ENCODE peak calls at places on chromosomes 2 and 18, in eight cellular contexts. One of them, this sample, is unnamed.

GRCh38 chr18:27609221-27609620 is 424.1 kb upstream of the CHST9 start:
- DNase-seq in astrocyte of the spinal cord: peak
- DNase-seq in tibial artery: no peak
- DNase-seq in bronchial epithelial cell: no peak
- DNase-seq in neural crest cell: no peak
- DNase-seq in suprapubic skin: no peak
- DNase-seq in Peyer's patch: no peak
- DNase-seq in PC-3: no peak
- DNase-seq in this sample: no peak

GRCh38 chr2:177123048-177123447 is 89.5 kb upstream of the HNRNPA3 start:
- DNase-seq in astrocyte of the spinal cord: no peak
- DNase-seq in tibial artery: no peak
- DNase-seq in bronchial epithelial cell: no peak
- DNase-seq in neural crest cell: no peak
- DNase-seq in suprapubic skin: no peak
- DNase-seq in Peyer's patch: no peak
- DNase-seq in PC-3: no peak
- DNase-seq in this sample: no peak

GRCh38 chr2:240930631-240931318 is 24.6 kb downstream of the CROCC2 start:
- DNase-seq in astrocyte of the spinal cord: no peak
- DNase-seq in tibial artery: no peak
- DNase-seq in bronchial epithelial cell: no peak
- DNase-seq in neural crest cell: no peak
- DNase-seq in suprapubic skin: peak
- DNase-seq in Peyer's patch: peak
- DNase-seq in PC-3: no peak
- DNase-seq in this sample: no peak

GRCh38 chr2:204628926-204629661 is 83.8 kb downstream of the PARD3B start:
- DNase-seq in astrocyte of the spinal cord: peak
- DNase-seq in tibial artery: no peak
- DNase-seq in bronchial epithelial cell: no peak
- DNase-seq in neural crest cell: no peak
- DNase-seq in suprapubic skin: no peak
- DNase-seq in Peyer's patch: no peak
- DNase-seq in PC-3: no peak
- DNase-seq in this sample: no peak

GRCh38 chr2:161709428-161709827 is 85.2 kb downstream of the SLC4A10 start:
- DNase-seq in astrocyte of the spinal cord: peak
- DNase-seq in tibial artery: no peak
- DNase-seq in bronchial epithelial cell: no peak
- DNase-seq in neural crest cell: no peak
- DNase-seq in suprapubic skin: no peak
- DNase-seq in Peyer's patch: no peak
- DNase-seq in PC-3: peak
- DNase-seq in this sample: no peak

GRCh38 chr2:31217465-31218200 is at the start of gene CAPN14:
- DNase-seq in astrocyte of the spinal cord: no peak
- DNase-seq in tibial artery: no peak
- DNase-seq in bronchial epithelial cell: peak
- DNase-seq in neural crest cell: no peak
- DNase-seq in suprapubic skin: no peak
- DNase-seq in Peyer's patch: no peak
- DNase-seq in PC-3: no peak
- DNase-seq in this sample: no peak

GRCh38 chr2:236684534-236685256 is 115.1 kb downstream of the ACKR3 start:
- DNase-seq in astrocyte of the spinal cord: no peak
- DNase-seq in tibial artery: peak
- DNase-seq in bronchial epithelial cell: no peak
- DNase-seq in neural crest cell: no peak
- DNase-seq in suprapubic skin: peak
- DNase-seq in Peyer's patch: no peak
- DNase-seq in PC-3: no peak
- DNase-seq in this sample: no peak

GRCh38 chr2:143903172-143903856 is 616.6 kb downstream of the ZEB2 start:
- DNase-seq in astrocyte of the spinal cord: no peak
- DNase-seq in tibial artery: no peak
- DNase-seq in bronchial epithelial cell: no peak
- DNase-seq in neural crest cell: no peak
- DNase-seq in suprapubic skin: no peak
- DNase-seq in Peyer's patch: no peak
- DNase-seq in PC-3: no peak
- DNase-seq in this sample: no peak

GRCh38 chr18:13444430-13445240 is 226.1 kb downstream of the LDLRAD4 start:
- DNase-seq in astrocyte of the spinal cord: no peak
- DNase-seq in tibial artery: no peak
- DNase-seq in bronchial epithelial cell: no peak
- DNase-seq in neural crest cell: no peak
- DNase-seq in suprapubic skin: no peak
- DNase-seq in Peyer's patch: no peak
- DNase-seq in PC-3: no peak
- DNase-seq in this sample: no peak

GRCh38 chr18:74294526-74294925 is 2.8 kb upstream of the CYB5A start:
- DNase-seq in astrocyte of the spinal cord: no peak
- DNase-seq in tibial artery: no peak
- DNase-seq in bronchial epithelial cell: no peak
- DNase-seq in neural crest cell: no peak
- DNase-seq in suprapubic skin: no peak
- DNase-seq in Peyer's patch: no peak
- DNase-seq in PC-3: no peak
- DNase-seq in this sample: no peak

GRCh38 chr2:237671466-237672173 is 44.2 kb downstream of the LRRFIP1 start:
- DNase-seq in astrocyte of the spinal cord: no peak
- DNase-seq in tibial artery: no peak
- DNase-seq in bronchial epithelial cell: no peak
- DNase-seq in neural crest cell: no peak
- DNase-seq in suprapubic skin: no peak
- DNase-seq in Peyer's patch: no peak
- DNase-seq in PC-3: no peak
- DNase-seq in this sample: no peak

GRCh38 chr18:70931942-70932814 is 643.3 kb downstream of the SOCS6 start:
- DNase-seq in astrocyte of the spinal cord: peak
- DNase-seq in tibial artery: no peak
- DNase-seq in bronchial epithelial cell: peak
- DNase-seq in neural crest cell: no peak
- DNase-seq in suprapubic skin: no peak
- DNase-seq in Peyer's patch: no peak
- DNase-seq in PC-3: peak
- DNase-seq in this sample: peak

GRCh38 chr2:96493072-96493471 is 12.1 kb downstream of the NEURL3 start:
- DNase-seq in astrocyte of the spinal cord: no peak
- DNase-seq in tibial artery: no peak
- DNase-seq in bronchial epithelial cell: peak
- DNase-seq in neural crest cell: no peak
- DNase-seq in suprapubic skin: no peak
- DNase-seq in Peyer's patch: no peak
- DNase-seq in PC-3: peak
- DNase-seq in this sample: no peak

GRCh38 chr18:13216732-13217465 is 1.7 kb upstream of the LDLRAD4 start:
- DNase-seq in astrocyte of the spinal cord: no peak
- DNase-seq in tibial artery: peak
- DNase-seq in bronchial epithelial cell: no peak
- DNase-seq in neural crest cell: peak
- DNase-seq in suprapubic skin: no peak
- DNase-seq in Peyer's patch: peak
- DNase-seq in PC-3: no peak
- DNase-seq in this sample: no peak

GRCh38 chr2:32835148-32835547 is 111.6 kb upstream of the LTBP1 start:
- DNase-seq in astrocyte of the spinal cord: no peak
- DNase-seq in tibial artery: no peak
- DNase-seq in bronchial epithelial cell: no peak
- DNase-seq in neural crest cell: no peak
- DNase-seq in suprapubic skin: no peak
- DNase-seq in Peyer's patch: no peak
- DNase-seq in PC-3: no peak
- DNase-seq in this sample: no peak

GRCh38 chr2:127535422-127535901 is at the start of gene MYO7B:
- DNase-seq in astrocyte of the spinal cord: no peak
- DNase-seq in tibial artery: no peak
- DNase-seq in bronchial epithelial cell: no peak
- DNase-seq in neural crest cell: no peak
- DNase-seq in suprapubic skin: no peak
- DNase-seq in Peyer's patch: peak
- DNase-seq in PC-3: no peak
- DNase-seq in this sample: no peak

GRCh38 chr2:109558076-109558882 is 55.5 kb downstream of the SEPTIN10 start:
- DNase-seq in astrocyte of the spinal cord: peak
- DNase-seq in tibial artery: no peak
- DNase-seq in bronchial epithelial cell: peak
- DNase-seq in neural crest cell: no peak
- DNase-seq in suprapubic skin: no peak
- DNase-seq in Peyer's patch: no peak
- DNase-seq in PC-3: peak
- DNase-seq in this sample: peak

GRCh38 chr2:44535376-44535775 is 173.6 kb downstream of the CAMKMT start:
- DNase-seq in astrocyte of the spinal cord: no peak
- DNase-seq in tibial artery: no peak
- DNase-seq in bronchial epithelial cell: peak
- DNase-seq in neural crest cell: no peak
- DNase-seq in suprapubic skin: no peak
- DNase-seq in Peyer's patch: no peak
- DNase-seq in PC-3: no peak
- DNase-seq in this sample: no peak

GRCh38 chr2:164014068-164014577 is 278.3 kb upstream of the FIGN start:
- DNase-seq in astrocyte of the spinal cord: peak
- DNase-seq in tibial artery: peak
- DNase-seq in bronchial epithelial cell: no peak
- DNase-seq in neural crest cell: peak
- DNase-seq in suprapubic skin: no peak
- DNase-seq in Peyer's patch: no peak
- DNase-seq in PC-3: no peak
- DNase-seq in this sample: no peak

GRCh38 chr2:30026091-30027055 is 105.0 kb upstream of the ALK start:
- DNase-seq in astrocyte of the spinal cord: peak
- DNase-seq in tibial artery: no peak
- DNase-seq in bronchial epithelial cell: peak
- DNase-seq in neural crest cell: peak
- DNase-seq in suprapubic skin: no peak
- DNase-seq in Peyer's patch: no peak
- DNase-seq in PC-3: peak
- DNase-seq in this sample: peak
- TF ChIP-seq CTCF in astrocyte of the spinal cord: peak
- TF ChIP-seq CTCF in tibial artery: no peak
- TF ChIP-seq CTCF in bronchial epithelial cell: peak
- TF ChIP-seq CTCF in neural crest cell: peak
- TF ChIP-seq CTCF in suprapubic skin: no peak
- TF ChIP-seq CTCF in Peyer's patch: no peak
- TF ChIP-seq CTCF in PC-3: peak
- TF ChIP-seq CTCF in this sample: peak

DNA sequence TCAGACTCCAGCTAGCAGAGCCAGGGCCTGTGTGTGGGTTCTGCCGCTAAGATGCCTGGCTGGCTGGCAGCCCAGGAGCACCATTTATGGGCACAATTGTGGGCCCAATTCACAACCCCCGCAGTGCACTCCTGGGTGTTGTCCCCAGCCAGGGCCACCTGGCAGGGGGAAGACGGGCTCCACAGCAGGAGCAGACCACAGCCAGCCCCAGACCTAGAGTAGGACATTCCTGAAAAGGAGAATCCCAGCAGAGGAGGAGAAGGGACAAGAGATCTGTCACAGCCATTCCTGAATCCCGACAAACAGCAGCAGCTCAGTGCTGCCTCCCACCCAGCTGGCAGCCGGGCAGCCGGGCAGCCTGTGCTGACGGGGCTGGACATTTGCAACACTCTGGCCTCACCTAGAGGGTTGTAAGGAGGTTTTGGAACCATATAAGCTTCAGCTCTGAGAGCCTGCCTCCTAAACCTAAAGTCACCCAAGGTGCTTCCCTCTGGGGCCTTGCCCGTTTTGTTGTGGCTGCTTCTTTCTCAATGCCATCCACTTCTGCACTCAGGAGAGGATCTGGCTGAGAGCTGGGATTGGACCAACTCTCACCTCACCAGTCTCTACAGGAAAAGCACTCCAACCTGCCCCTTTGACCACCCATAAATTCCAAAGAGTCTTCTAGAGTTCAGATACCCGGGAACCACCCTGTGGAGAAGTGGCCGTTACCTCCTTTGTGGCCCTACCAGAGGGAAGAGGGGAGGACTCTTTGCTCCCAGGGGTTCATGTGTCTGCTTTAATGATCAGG is 4.1 kb upstream of the TMEM177 start:
- DNase-seq in astrocyte of the spinal cord: no peak
- DNase-seq in tibial artery: no peak
- DNase-seq in bronchial epithelial cell: no peak
- DNase-seq in neural crest cell: no peak
- DNase-seq in suprapubic skin: no peak
- DNase-seq in Peyer's patch: no peak
- DNase-seq in PC-3: no peak
- DNase-seq in this sample: no peak
- TF ChIP-seq CTCF in astrocyte of the spinal cord: no peak
- TF ChIP-seq CTCF in tibial artery: no peak
- TF ChIP-seq CTCF in bronchial epithelial cell: no peak
- TF ChIP-seq CTCF in neural crest cell: no peak
- TF ChIP-seq CTCF in suprapubic skin: no peak
- TF ChIP-seq CTCF in Peyer's patch: no peak
- TF ChIP-seq CTCF in PC-3: no peak
- TF ChIP-seq CTCF in this sample: no peak

GRCh38 chr2:191299009-191299408 is 53.8 kb downstream of the MYO1B start:
- DNase-seq in astrocyte of the spinal cord: no peak
- DNase-seq in tibial artery: no peak
- DNase-seq in bronchial epithelial cell: no peak
- DNase-seq in neural crest cell: no peak
- DNase-seq in suprapubic skin: no peak
- DNase-seq in Peyer's patch: no peak
- DNase-seq in PC-3: no peak
- DNase-seq in this sample: no peak
- TF ChIP-seq CTCF in astrocyte of the spinal cord: peak
- TF ChIP-seq CTCF in tibial artery: no peak
- TF ChIP-seq CTCF in bronchial epithelial cell: no peak
- TF ChIP-seq CTCF in neural crest cell: no peak
- TF ChIP-seq CTCF in suprapubic skin: no peak
- TF ChIP-seq CTCF in Peyer's patch: peak
- TF ChIP-seq CTCF in PC-3: peak
- TF ChIP-seq CTCF in this sample: peak

GRCh38 chr18:53701697-53702096 is 522.8 kb downstream of the MBD2 start:
- DNase-seq in astrocyte of the spinal cord: no peak
- DNase-seq in tibial artery: no peak
- DNase-seq in bronchial epithelial cell: no peak
- DNase-seq in neural crest cell: no peak
- DNase-seq in suprapubic skin: no peak
- DNase-seq in Peyer's patch: no peak
- DNase-seq in PC-3: no peak
- DNase-seq in this sample: no peak

GRCh38 chr18:53702480-53702879 is 522.0 kb downstream of the MBD2 start:
- DNase-seq in astrocyte of the spinal cord: no peak
- DNase-seq in tibial artery: no peak
- DNase-seq in bronchial epithelial cell: no peak
- DNase-seq in neural crest cell: no peak
- DNase-seq in suprapubic skin: no peak
- DNase-seq in Peyer's patch: no peak
- DNase-seq in PC-3: no peak
- DNase-seq in this sample: no peak

DNA sequence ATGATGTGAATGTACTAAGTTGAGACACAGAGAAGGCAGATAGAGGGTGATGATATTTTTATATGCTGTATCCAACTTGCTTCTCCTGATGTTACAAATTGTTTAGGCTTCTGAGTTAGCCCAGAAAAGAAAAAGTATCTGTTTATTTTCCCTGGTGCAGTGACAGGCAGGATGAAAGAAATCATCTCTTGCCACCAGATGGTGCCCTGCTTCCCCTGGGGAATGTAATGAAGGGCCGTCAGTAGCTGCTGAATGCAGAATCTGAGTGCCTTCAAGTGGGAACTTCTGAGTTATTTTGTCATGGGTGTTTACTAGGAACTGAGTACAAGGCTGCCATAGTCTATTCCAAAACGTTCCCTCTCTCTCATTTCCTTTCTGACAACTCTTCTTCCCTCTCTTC is 525.6 kb downstream of the MBD2 start:
- DNase-seq in astrocyte of the spinal cord: peak
- DNase-seq in tibial artery: no peak
- DNase-seq in bronchial epithelial cell: peak
- DNase-seq in neural crest cell: peak
- DNase-seq in suprapubic skin: no peak
- DNase-seq in Peyer's patch: no peak
- DNase-seq in PC-3: peak
- DNase-seq in this sample: no peak
- TF ChIP-seq CTCF in astrocyte of the spinal cord: peak
- TF ChIP-seq CTCF in tibial artery: peak
- TF ChIP-seq CTCF in bronchial epithelial cell: peak
- TF ChIP-seq CTCF in neural crest cell: peak
- TF ChIP-seq CTCF in suprapubic skin: no peak
- TF ChIP-seq CTCF in Peyer's patch: peak
- TF ChIP-seq CTCF in PC-3: peak
- TF ChIP-seq CTCF in this sample: peak

This sample was measured in HFFc6.